ENCODE peak calls at places on chromosomes 6 and 20, in four cellular contexts. J is brain microvascular endothelial cell, W is hippocampal formation, K is amniotic stem cell. N is an unnamed sample.

GRCh38 chr6:43890197-43891062 is 120.4 kb downstream of the VEGFA start:
- DNase-seq in K (no peak), J (no peak), W (no peak), N (peak)

GRCh38 chr20:3795511-3796468 is at the start of gene CDC25B:
- DNase-seq in K (peak), J (peak), W (peak), N (peak)

GRCh38 chr20:46852313-46852712 is 42.3 kb upstream of the EYA2 start:
- DNase-seq in J (no peak), K (no peak), W (no peak), N (peak)

GRCh38 chr6:39280247-39280731 is 33.9 kb downstream of the KCNK17 start:
- DNase-seq in K (no peak), J (peak), W (no peak), N (peak)

GRCh38 chr6:140538926-140539325 is 1164.5 kb upstream of the CITED2 start:
- DNase-seq in J (no peak), W (no peak), K (no peak), N (peak)

GRCh38 chr6:37433657-37434271 is 743 bp downstream of the CMTR1 start:
- DNase-seq in K (no peak), J (peak), W (peak), N (peak)

GRCh38 chr6:40627316-40627715 is 40.2 kb upstream of the LRFN2 start:
- DNase-seq in W (no peak), J (no peak), K (no peak), N (no peak)

GRCh38 chr6:140380371-140381218 is 1006.1 kb upstream of the CITED2 start:
- DNase-seq in W (no peak), J (no peak), K (no peak), N (no peak)

GRCh38 chr6:106799008-106799952 is 169.9 kb downstream of the QRSL1 start:
- DNase-seq in K (no peak), J (no peak), W (no peak), N (peak)

N was measured in osteoblast.